ENCODE peak calls at places on chromosomes 5 and 9, in four cellular contexts. X is tibial artery; V is stimulated activated CD4-positive, alpha-beta T cell treated with anti-CD3 and anti-CD28 coated beads, Interleukin-2, amount 100 ng/mL, for 48 hours; C is RWPE2. D is an unnamed sample.

GRCh38 chr5:148807845-148808244 is 18.6 kb upstream of the ADRB2 start:
- DNase-seq in C (no peak), X (no peak), V (no peak), D (no peak)

GRCh38 chr5:40796487-40796889 is 1.7 kb downstream of the PRKAA1 start:
- DNase-seq in V (no peak), C (no peak), X (no peak), D (no peak)

GRCh38 chr5:139571966-139572365 is 10.8 kb downstream of the UBE2D2 start:
- DNase-seq in C (no peak), X (no peak), V (no peak), D (no peak)

GRCh38 chr9:27117489-27118135 is 8.6 kb downstream of the TEK start:
- DNase-seq in V (no peak), X (peak), C (peak), D (no peak)

GRCh38 chr5:150993836-150994412 is 26.5 kb upstream of the GPX3 start:
- DNase-seq in X (no peak), V (no peak), C (no peak), D (no peak)

GRCh38 chr9:87497080-87497603 is 525 bp upstream of the DAPK1 start:
- DNase-seq in V (no peak), X (no peak), C (no peak), D (no peak)

GRCh38 chr5:142316051-142316450 is 8.8 kb downstream of the SPRY4 start:
- DNase-seq in V (no peak), X (no peak), C (no peak), D (no peak)

GRCh38 chr5:12100542-12100941 is 196.3 kb upstream of the CTNND2 start:
- DNase-seq in C (no peak), X (no peak), V (no peak), D (no peak)

GRCh38 chr5:82403724-82404123 is 125.6 kb upstream of the RPS23 start:
- DNase-seq in V (no peak), C (no peak), X (no peak), D (no peak)

GRCh38 chr5:55923873-55924500 is 70.8 kb downstream of the IL6ST start:
- DNase-seq in V (no peak), C (no peak), X (no peak), D (no peak)

GRCh38 chr5:107736608-107737007 is 65.9 kb upstream of the EFNA5 start:
- DNase-seq in V (no peak), X (no peak), C (no peak), D (no peak)

GRCh38 chr5:106288977-106289376 is 1381.8 kb downstream of the EFNA5 start:
- DNase-seq in V (no peak), C (no peak), X (no peak), D (no peak)

GRCh38 chr5:2751592-2752021 is at the start of gene IRX2:
- DNase-seq in C (peak), X (no peak), V (no peak), D (no peak)

GRCh38 chr9:129665008-129665771 is at the start of gene PRRX2:
- DNase-seq in X (peak), C (no peak), V (no peak), D (no peak)